ENCODE peak calls at places on chromosome 3, in four cellular contexts. T is HepG2, L is H1, K is GM12878. Y is an unnamed sample. For H3K4me1, the result is how much of the 10 kb centered on the place peaks cover.

GRCh38 chr3:66475386-66476020 is 25.3 kb downstream of the LRIG1 start:
- DNase-seq in K (no peak), L (no peak), T (peak), Y (no peak)

GRCh38 chr3:138468886-138469285 is 34.5 kb downstream of the ESYT3 start:
- DNase-seq in T (no peak), L (no peak), K (no peak), Y (no peak)

GRCh38 chr3:134309987-134310700 is 59.5 kb upstream of the RYK start:
- DNase-seq in K (no peak), L (no peak), T (peak), Y (no peak)

GRCh38 chr3:150740733-150741496 is 22.1 kb downstream of the SIAH2 start:
- DNase-seq in T (peak), L (no peak), K (no peak), Y (no peak)

GRCh38 chr3:181362378-181362777 is 349.3 kb upstream of the SOX2 start:
- DNase-seq in K (no peak), T (no peak), L (no peak), Y (no peak)

GRCh38 chr3:182746959-182747358 is 46.3 kb upstream of the ATP11B start:
- DNase-seq in K (no peak), T (no peak), L (no peak), Y (no peak)

GRCh38 chr3:11306815-11307589 is 34.8 kb downstream of the ATG7 start:
- DNase-seq in K (no peak), T (no peak), L (no peak), Y (no peak)

GRCh38 chr3:175179055-175179454 is 319.9 kb downstream of the NAALADL2 start:
- DNase-seq in L (no peak), K (no peak), T (no peak), Y (no peak)

GRCh38 chr3:177673105-177673804 is 476.0 kb upstream of the TBL1XR1 start:
- DNase-seq in K (no peak), L (no peak), T (no peak), Y (no peak)

GRCh38 chr3:190183121-190183520 is 62.4 kb upstream of the P3H2 start:
- DNase-seq in L (no peak), K (no peak), T (no peak), Y (no peak)

GRCh38 chr3:141426404-141427034 is 58.2 kb downstream of the ZBTB38 start:
- DNase-seq in T (no peak), L (no peak), K (no peak), Y (no peak)

GRCh38 chr3:69144631-69145244 is 22.3 kb upstream of the LMOD3 start:
- DNase-seq in K (no peak), L (peak), T (no peak), Y (peak)

GRCh38 chr3:171865191-171865865 is 22.2 kb downstream of the TMEM212 start:
- DNase-seq in T (no peak), K (no peak), L (no peak), Y (no peak)

GRCh38 chr3:81716870-81717509 is 44.5 kb downstream of the GBE1 start:
- DNase-seq in T (peak), K (no peak), L (no peak), Y (no peak)

GRCh38 chr3:113211370-113212154 is at the start of gene BOC:
- DNase-seq in L (no peak), K (no peak), T (no peak), Y (no peak)

GRCh38 chr3:56987238-56987932 is 73.1 kb upstream of the SPATA12 start:
- DNase-seq in T (no peak), K (no peak), L (no peak), Y (no peak)

GRCh38 chr3:126570103-126570541 is 11.4 kb upstream of the C3orf22 start:
- DNase-seq in T (peak), K (no peak), L (no peak), Y (no peak)

GRCh38 chr3:177137774-177138705 is 59.2 kb downstream of the TBL1XR1 start:
- DNase-seq in L (no peak), T (no peak), K (no peak), Y (no peak)

GRCh38 chr3:46674031-46674592 is 19.4 kb downstream of the ALS2CL start:
- DNase-seq in K (no peak), T (peak), L (no peak), Y (no peak)
- TF ChIP-seq SUZ12 in K (no peak), T (no peak), L (no peak), Y (no peak)

GRCh38 chr3:98691897-98692296 is 71.2 kb upstream of the ST3GAL6 start:
- DNase-seq in T (no peak), K (no peak), L (no peak), Y (no peak)
- TF ChIP-seq ZNF274 in T (no peak), K (no peak), L (no peak), Y (no peak)

GRCh38 chr3:49723631-49724551 is at the start of gene GMPPB:
- DNase-seq in K (peak), T (peak), L (peak), Y (peak)
- H3K4me1 ChIP-seq in K (under half), T (under half), L (under half), Y (under half)

DNA sequence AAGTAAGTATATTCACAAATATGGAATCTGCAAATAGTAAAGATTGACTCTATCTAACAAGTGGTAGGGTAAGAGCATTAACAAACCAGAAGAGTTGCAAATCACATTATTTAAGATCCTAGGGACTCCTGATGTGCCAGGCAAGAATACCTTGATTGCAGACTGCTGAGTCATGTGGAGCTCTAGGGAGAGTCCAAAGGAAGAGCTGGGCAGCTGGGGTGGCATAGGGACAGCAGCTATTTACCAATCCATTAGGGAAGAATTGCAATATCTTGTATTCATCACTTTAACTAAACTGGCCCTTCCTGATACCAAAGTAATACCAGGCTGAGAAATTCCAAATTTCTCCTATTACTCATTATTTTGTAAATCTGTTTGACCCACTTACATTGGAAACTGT is 52.2 kb upstream of the ACP3 start:
- DNase-seq in L (no peak), T (no peak), K (no peak), Y (no peak)
- TF ChIP-seq SUZ12 in L (no peak), T (no peak), K (no peak), Y (no peak)

GRCh38 chr3:7520593-7520992 is 659.7 kb downstream of the GRM7 start:
- DNase-seq in T (no peak), L (no peak), K (no peak), Y (no peak)

GRCh38 chr3:7520059-7520458 is 659.1 kb downstream of the GRM7 start:
- DNase-seq in L (no peak), T (no peak), K (no peak), Y (no peak)

GRCh38 chr3:7517979-7518378 is 657.1 kb downstream of the GRM7 start:
- DNase-seq in K (no peak), L (no peak), T (no peak), Y (no peak)

DNA sequence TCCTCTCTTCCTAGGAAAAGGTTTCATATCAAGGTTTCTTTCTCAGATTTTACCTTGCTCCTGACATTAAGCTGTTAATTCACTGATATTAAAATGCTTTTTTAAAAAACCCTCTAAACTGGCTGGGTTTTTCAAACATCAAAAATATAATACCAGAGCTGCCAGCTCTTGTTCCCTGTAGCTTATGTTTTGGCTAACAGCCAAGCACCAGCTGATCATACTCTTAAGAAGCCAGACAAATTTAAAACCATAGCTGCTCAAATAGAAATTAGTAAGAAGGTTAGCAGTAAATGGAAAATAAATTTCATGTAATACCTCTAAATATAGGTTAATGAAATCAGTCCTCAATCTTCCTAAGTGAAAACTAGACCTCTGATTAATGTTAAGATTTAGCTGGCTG is 657.6 kb downstream of the GRM7 start:
- DNase-seq in L (no peak), T (no peak), K (no peak), Y (no peak)
- TF ChIP-seq ZNF274 in L (no peak), T (no peak), K (no peak), Y (no peak)

GRCh38 chr3:13021934-13022265 is 51.3 kb downstream of the IQSEC1 start:
- DNase-seq in L (no peak), K (no peak), T (no peak), Y (no peak)
- H3K4me1 ChIP-seq in L (under half), K (under half), T (under half), Y (under half)

GRCh38 chr3:31412832-31413231 is 119.9 kb upstream of the STT3B start:
- DNase-seq in T (no peak), L (no peak), K (no peak), Y (no peak)
- TF ChIP-seq SUZ12 in T (no peak), L (no peak), K (no peak), Y (no peak)

DNA sequence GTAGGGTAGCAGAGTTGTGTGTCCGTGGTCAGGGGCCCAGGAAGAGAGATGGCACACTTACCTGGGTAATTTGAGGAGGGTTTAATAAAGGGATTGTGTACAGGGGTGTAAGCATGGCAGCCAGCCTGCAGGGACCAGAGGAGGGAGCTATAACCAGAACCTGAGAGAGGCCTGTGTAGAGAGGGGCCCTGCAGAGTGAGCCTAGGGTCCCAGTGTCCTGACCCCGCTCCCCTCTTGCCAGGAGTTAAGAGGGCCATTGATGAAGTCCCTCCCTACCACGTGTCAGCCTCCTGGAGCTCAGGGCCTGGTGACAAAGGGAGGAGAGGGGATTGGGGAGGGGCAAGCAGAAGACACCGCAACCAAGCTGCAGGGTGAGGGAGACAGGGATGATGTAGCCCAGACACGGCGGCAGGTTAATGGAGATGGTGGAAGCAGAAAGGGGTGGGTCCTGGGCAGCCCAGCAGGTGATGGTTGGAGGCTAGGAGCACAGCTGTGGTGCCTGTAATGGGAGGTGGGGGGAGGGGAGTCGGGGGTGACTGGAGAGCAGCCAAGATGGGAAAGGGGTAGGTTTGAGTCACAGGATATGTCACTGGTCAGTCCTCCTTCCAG is 165.4 kb upstream of the TOPAZ1 start:
- DNase-seq in K (no peak), T (no peak), L (no peak), Y (no peak)
- TF ChIP-seq ZNF274 in K (no peak), T (no peak), L (no peak), Y (no peak)

DNA sequence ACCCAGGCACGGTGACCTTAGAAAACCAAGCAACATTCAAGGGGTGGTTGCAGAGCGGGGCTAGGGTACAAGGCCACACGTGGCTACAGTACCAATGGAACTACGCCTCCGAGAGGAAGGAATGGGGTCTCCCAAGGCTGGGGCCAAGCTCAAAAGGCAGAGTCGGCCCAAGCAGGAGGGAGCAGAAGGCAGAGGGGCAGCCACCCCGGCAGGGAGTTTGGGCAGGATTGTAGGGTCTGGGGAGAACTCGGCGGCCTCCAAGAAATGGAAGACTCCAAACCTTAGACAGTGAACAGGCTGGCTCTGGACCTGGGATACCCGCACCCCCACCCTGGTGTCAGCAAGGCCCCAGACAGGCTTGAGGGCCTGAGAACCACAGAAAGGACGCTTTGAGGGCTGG is 28.7 kb downstream of the ATRIP start:
- DNase-seq in T (no peak), L (no peak), K (no peak), Y (no peak)
- H3K4me1 ChIP-seq in T (half or more), L (under half), K (under half), Y (under half)

GRCh38 chr3:193996641-193997089 is 139.3 kb upstream of the HES1 start:
- DNase-seq in L (no peak), K (no peak), T (no peak), Y (peak)

GRCh38 chr3:193998628-193999027 is 137.3 kb upstream of the HES1 start:
- DNase-seq in K (no peak), T (no peak), L (no peak), Y (no peak)

GRCh38 chr3:194000100-194000499 is 135.8 kb upstream of the HES1 start:
- DNase-seq in K (no peak), L (no peak), T (no peak), Y (no peak)

GRCh38 chr3:193996205-193996604 is 139.7 kb upstream of the HES1 start:
- DNase-seq in K (no peak), T (no peak), L (no peak), Y (no peak)

DNA sequence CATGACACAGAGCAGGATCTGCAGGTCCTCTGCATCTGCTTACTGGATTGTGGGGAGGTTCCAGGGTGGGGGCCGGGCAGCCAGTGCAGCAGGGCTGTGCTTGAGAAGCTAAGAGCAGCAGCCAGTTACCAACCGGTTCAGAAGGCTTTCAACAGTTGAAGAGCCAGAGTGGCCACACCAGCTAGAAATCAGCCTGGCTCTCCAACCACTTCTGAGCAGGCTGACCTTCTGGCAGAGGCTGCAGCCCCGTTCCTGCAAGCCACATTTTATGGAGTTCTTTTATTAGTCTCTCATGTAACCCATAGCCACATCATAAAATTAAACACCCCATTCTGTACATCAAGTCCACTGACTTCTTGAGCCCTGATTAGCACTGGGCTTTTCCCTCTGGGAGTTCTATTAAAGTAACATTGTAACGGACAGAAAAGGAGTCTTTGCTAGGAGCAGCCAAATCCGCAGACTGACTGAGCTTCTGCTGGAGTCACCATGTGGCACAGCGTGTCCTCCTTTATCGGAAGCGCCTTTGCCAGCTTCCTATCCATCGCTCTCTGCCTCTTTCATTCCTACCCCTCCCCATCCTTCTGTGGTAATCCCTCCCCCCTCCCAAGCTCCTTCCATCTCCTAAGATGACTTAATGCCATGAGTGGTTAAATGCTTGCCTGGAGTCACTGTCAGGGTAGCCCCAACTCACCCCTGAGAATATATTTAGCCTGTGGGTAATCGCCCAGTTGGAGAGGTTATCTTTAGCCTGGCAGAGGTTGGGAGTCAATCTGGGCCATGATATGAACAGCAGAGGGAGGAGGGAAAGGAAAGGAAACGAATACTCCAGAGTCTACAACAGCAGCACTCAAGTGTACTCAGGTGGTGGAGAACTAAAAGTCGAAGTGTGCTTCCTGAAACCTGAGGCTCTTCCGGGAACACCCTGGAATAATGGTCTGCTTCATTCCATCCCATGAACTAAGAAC is 138.4 kb upstream of the HES1 start:
- DNase-seq in L (no peak), T (no peak), K (no peak), Y (no peak)
- TF ChIP-seq SUZ12 in L (no peak), T (no peak), K (no peak), Y (no peak)